ENCODE peak calls at places on chromosomes 11 and 22, in nine cellular contexts. One of them, this sample, is unnamed.

GRCh38 chr22:44422742-44423370 is 75.2 kb downstream of the RTL6 start:
- DNase-seq in Caco-2: no peak
- DNase-seq in AG04449: no peak
- DNase-seq in tibial artery: peak
- DNase-seq in cardiac fibroblast: no peak
- DNase-seq in upper lobe of right lung: peak
- DNase-seq in HFF-Myc: no peak
- DNase-seq in coronary artery: no peak
- DNase-seq in lower leg skin: peak
- DNase-seq in this sample: no peak

GRCh38 chr11:65854161-65854592 is 3.8 kb downstream of the CFL1 start:
- DNase-seq in Caco-2: peak
- DNase-seq in upper lobe of right lung: peak
- DNase-seq in AG04449: no peak
- DNase-seq in HFF-Myc: no peak
- DNase-seq in tibial artery: peak
- DNase-seq in cardiac fibroblast: no peak
- DNase-seq in lower leg skin: no peak
- DNase-seq in coronary artery: no peak
- DNase-seq in this sample: no peak

GRCh38 chr11:78840623-78841022 is 266.0 kb upstream of the NARS2 start:
- DNase-seq in AG04449: no peak
- DNase-seq in upper lobe of right lung: no peak
- DNase-seq in cardiac fibroblast: peak
- DNase-seq in coronary artery: no peak
- DNase-seq in lower leg skin: peak
- DNase-seq in Caco-2: no peak
- DNase-seq in HFF-Myc: no peak
- DNase-seq in tibial artery: no peak
- DNase-seq in this sample: peak

GRCh38 chr22:49780281-49780991 is 47.2 kb downstream of the BRD1 start:
- DNase-seq in upper lobe of right lung: no peak
- DNase-seq in Caco-2: no peak
- DNase-seq in coronary artery: no peak
- DNase-seq in AG04449: no peak
- DNase-seq in lower leg skin: no peak
- DNase-seq in tibial artery: no peak
- DNase-seq in HFF-Myc: no peak
- DNase-seq in cardiac fibroblast: peak
- DNase-seq in this sample: no peak

GRCh38 chr11:115784796-115785521 is 280.7 kb upstream of the CADM1 start:
- DNase-seq in HFF-Myc: no peak
- DNase-seq in Caco-2: no peak
- DNase-seq in lower leg skin: no peak
- DNase-seq in upper lobe of right lung: no peak
- DNase-seq in tibial artery: no peak
- DNase-seq in cardiac fibroblast: no peak
- DNase-seq in coronary artery: no peak
- DNase-seq in AG04449: no peak
- DNase-seq in this sample: no peak

GRCh38 chr11:130999992-131000770 is 83.9 kb upstream of the SNX19 start:
- DNase-seq in Caco-2: peak
- DNase-seq in coronary artery: no peak
- DNase-seq in cardiac fibroblast: peak
- DNase-seq in tibial artery: no peak
- DNase-seq in AG04449: peak
- DNase-seq in HFF-Myc: peak
- DNase-seq in upper lobe of right lung: no peak
- DNase-seq in lower leg skin: no peak
- DNase-seq in this sample: peak

GRCh38 chr11:1863352-1864215 is 10.7 kb downstream of the LSP1 start:
- DNase-seq in upper lobe of right lung: peak
- DNase-seq in HFF-Myc: peak
- DNase-seq in AG04449: peak
- DNase-seq in Caco-2: no peak
- DNase-seq in coronary artery: peak
- DNase-seq in cardiac fibroblast: peak
- DNase-seq in lower leg skin: peak
- DNase-seq in tibial artery: peak
- DNase-seq in this sample: peak

GRCh38 chr11:37105456-37105855 is 507.4 kb upstream of the RAG2 start:
- DNase-seq in cardiac fibroblast: no peak
- DNase-seq in Caco-2: no peak
- DNase-seq in coronary artery: no peak
- DNase-seq in tibial artery: no peak
- DNase-seq in upper lobe of right lung: no peak
- DNase-seq in HFF-Myc: no peak
- DNase-seq in lower leg skin: no peak
- DNase-seq in AG04449: no peak
- DNase-seq in this sample: no peak

GRCh38 chr11:100095809-100096208 is 591.3 kb upstream of the ARHGAP42 start:
- DNase-seq in cardiac fibroblast: no peak
- DNase-seq in lower leg skin: no peak
- DNase-seq in Caco-2: no peak
- DNase-seq in HFF-Myc: no peak
- DNase-seq in AG04449: no peak
- DNase-seq in upper lobe of right lung: no peak
- DNase-seq in tibial artery: no peak
- DNase-seq in coronary artery: no peak
- DNase-seq in this sample: no peak

GRCh38 chr22:20407829-20408228 is 13.9 kb downstream of the ZNF74 start:
- DNase-seq in upper lobe of right lung: peak
- DNase-seq in coronary artery: peak
- DNase-seq in lower leg skin: peak
- DNase-seq in tibial artery: peak
- DNase-seq in HFF-Myc: no peak
- DNase-seq in AG04449: no peak
- DNase-seq in cardiac fibroblast: no peak
- DNase-seq in Caco-2: no peak
- DNase-seq in this sample: no peak

GRCh38 chr11:60169264-60169915 is 13.5 kb downstream of the MS4A6A start:
- DNase-seq in AG04449: no peak
- DNase-seq in lower leg skin: no peak
- DNase-seq in upper lobe of right lung: no peak
- DNase-seq in coronary artery: no peak
- DNase-seq in Caco-2: peak
- DNase-seq in HFF-Myc: no peak
- DNase-seq in cardiac fibroblast: peak
- DNase-seq in tibial artery: no peak
- DNase-seq in this sample: no peak

GRCh38 chr11:87421422-87421821 is 383.7 kb downstream of the TMEM135 start:
- DNase-seq in lower leg skin: no peak
- DNase-seq in HFF-Myc: peak
- DNase-seq in upper lobe of right lung: no peak
- DNase-seq in Caco-2: peak
- DNase-seq in coronary artery: no peak
- DNase-seq in AG04449: no peak
- DNase-seq in tibial artery: no peak
- DNase-seq in cardiac fibroblast: peak
- DNase-seq in this sample: peak

GRCh38 chr22:43094085-43094484 is 4.9 kb upstream of the TTLL1 start:
- DNase-seq in Caco-2: no peak
- DNase-seq in AG04449: no peak
- DNase-seq in cardiac fibroblast: no peak
- DNase-seq in lower leg skin: no peak
- DNase-seq in HFF-Myc: no peak
- DNase-seq in upper lobe of right lung: peak
- DNase-seq in tibial artery: no peak
- DNase-seq in coronary artery: no peak
- DNase-seq in this sample: no peak
- TF ChIP-seq CTCF in Caco-2: no peak
- TF ChIP-seq CTCF in AG04449: no peak
- TF ChIP-seq CTCF in cardiac fibroblast: no peak
- TF ChIP-seq CTCF in lower leg skin: no peak
- TF ChIP-seq CTCF in HFF-Myc: no peak
- TF ChIP-seq CTCF in upper lobe of right lung: no peak
- TF ChIP-seq CTCF in tibial artery: no peak
- TF ChIP-seq CTCF in coronary artery: no peak
- TF ChIP-seq CTCF in this sample: no peak

GRCh38 chr22:38720350-38720749 is 14.6 kb downstream of the GTPBP1 start:
- DNase-seq in cardiac fibroblast: no peak
- DNase-seq in upper lobe of right lung: no peak
- DNase-seq in lower leg skin: no peak
- DNase-seq in HFF-Myc: no peak
- DNase-seq in AG04449: no peak
- DNase-seq in tibial artery: no peak
- DNase-seq in coronary artery: no peak
- DNase-seq in Caco-2: no peak
- DNase-seq in this sample: no peak

GRCh38 chr22:38717244-38717643 is 11.5 kb downstream of the GTPBP1 start:
- DNase-seq in tibial artery: no peak
- DNase-seq in AG04449: no peak
- DNase-seq in Caco-2: no peak
- DNase-seq in coronary artery: no peak
- DNase-seq in upper lobe of right lung: no peak
- DNase-seq in lower leg skin: no peak
- DNase-seq in HFF-Myc: no peak
- DNase-seq in cardiac fibroblast: no peak
- DNase-seq in this sample: no peak

GRCh38 chr22:38716827-38717226 is 11.1 kb downstream of the GTPBP1 start:
- DNase-seq in tibial artery: no peak
- DNase-seq in lower leg skin: no peak
- DNase-seq in HFF-Myc: no peak
- DNase-seq in coronary artery: no peak
- DNase-seq in upper lobe of right lung: no peak
- DNase-seq in cardiac fibroblast: no peak
- DNase-seq in Caco-2: no peak
- DNase-seq in AG04449: no peak
- DNase-seq in this sample: no peak

GRCh38 chr22:38719196-38719595 is 13.5 kb downstream of the GTPBP1 start:
- DNase-seq in upper lobe of right lung: no peak
- DNase-seq in HFF-Myc: no peak
- DNase-seq in tibial artery: no peak
- DNase-seq in lower leg skin: no peak
- DNase-seq in Caco-2: no peak
- DNase-seq in cardiac fibroblast: no peak
- DNase-seq in AG04449: no peak
- DNase-seq in coronary artery: no peak
- DNase-seq in this sample: no peak

DNA sequence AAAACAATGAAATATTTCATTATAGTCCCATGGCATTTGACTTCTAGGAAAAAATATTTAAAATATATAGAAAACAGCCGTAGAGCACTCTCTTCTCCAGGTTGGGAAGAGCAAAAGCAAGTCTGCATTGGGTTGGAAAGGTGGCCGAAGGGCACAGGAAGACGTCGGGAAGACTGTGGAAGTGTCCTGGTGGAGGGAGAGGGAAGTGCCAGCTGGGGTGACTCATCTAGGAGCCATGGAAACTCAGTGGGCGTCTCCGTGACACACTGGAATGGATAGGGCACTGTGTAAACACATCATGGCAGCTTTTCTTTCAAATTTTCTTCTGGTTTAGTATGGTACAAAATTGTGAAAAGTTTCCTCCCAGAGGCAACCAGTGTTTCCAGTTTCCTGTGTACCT is 12.7 kb downstream of the GTPBP1 start:
- DNase-seq in cardiac fibroblast: peak
- DNase-seq in HFF-Myc: peak
- DNase-seq in upper lobe of right lung: peak
- DNase-seq in lower leg skin: no peak
- DNase-seq in AG04449: no peak
- DNase-seq in coronary artery: no peak
- DNase-seq in Caco-2: peak
- DNase-seq in tibial artery: peak
- DNase-seq in this sample: peak
- TF ChIP-seq CTCF in cardiac fibroblast: peak
- TF ChIP-seq CTCF in HFF-Myc: peak
- TF ChIP-seq CTCF in upper lobe of right lung: peak
- TF ChIP-seq CTCF in lower leg skin: peak
- TF ChIP-seq CTCF in AG04449: peak
- TF ChIP-seq CTCF in coronary artery: peak
- TF ChIP-seq CTCF in Caco-2: peak
- TF ChIP-seq CTCF in tibial artery: peak
- TF ChIP-seq CTCF in this sample: peak

DNA sequence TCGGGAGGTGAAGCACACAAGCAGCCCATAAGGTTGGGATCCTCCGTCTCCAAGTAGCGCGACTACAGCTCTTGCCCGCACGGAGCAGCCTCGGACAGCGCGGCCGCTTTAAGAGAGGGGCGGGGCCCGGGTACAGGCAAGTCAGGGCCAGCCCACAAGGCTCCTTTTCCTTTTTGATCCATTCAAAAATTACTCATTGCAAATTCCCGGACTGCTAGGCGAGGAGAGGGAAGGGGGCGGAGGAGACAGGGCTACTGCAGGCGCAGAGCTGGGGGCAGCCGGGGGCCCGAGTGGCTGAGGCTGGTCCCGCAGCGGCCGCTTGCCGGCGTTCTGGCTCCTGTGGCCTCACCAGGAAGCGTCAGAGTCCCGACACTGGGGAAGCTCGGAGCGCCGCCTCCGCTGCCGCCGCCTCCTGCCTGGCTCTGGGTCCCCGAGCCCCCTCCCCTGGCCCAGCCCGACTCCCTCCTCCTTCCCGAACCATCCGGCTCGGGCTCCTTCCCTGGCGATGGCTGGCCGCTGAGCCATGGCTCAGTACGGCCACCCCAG is at the start of gene UBASH3B:
- DNase-seq in tibial artery: peak
- DNase-seq in cardiac fibroblast: peak
- DNase-seq in Caco-2: peak
- DNase-seq in AG04449: no peak
- DNase-seq in lower leg skin: peak
- DNase-seq in coronary artery: peak
- DNase-seq in HFF-Myc: peak
- DNase-seq in upper lobe of right lung: peak
- DNase-seq in this sample: peak
- TF ChIP-seq CTCF in tibial artery: no peak
- TF ChIP-seq CTCF in cardiac fibroblast: no peak
- TF ChIP-seq CTCF in Caco-2: no peak
- TF ChIP-seq CTCF in AG04449: no peak
- TF ChIP-seq CTCF in lower leg skin: no peak
- TF ChIP-seq CTCF in coronary artery: no peak
- TF ChIP-seq CTCF in HFF-Myc: no peak
- TF ChIP-seq CTCF in upper lobe of right lung: peak
- TF ChIP-seq CTCF in this sample: no peak

GRCh38 chr11:121870202-121871045 is 245.6 kb downstream of the BLID start:
- DNase-seq in Caco-2: no peak
- DNase-seq in coronary artery: no peak
- DNase-seq in lower leg skin: no peak
- DNase-seq in cardiac fibroblast: peak
- DNase-seq in AG04449: no peak
- DNase-seq in upper lobe of right lung: no peak
- DNase-seq in tibial artery: no peak
- DNase-seq in HFF-Myc: no peak
- DNase-seq in this sample: no peak

GRCh38 chr11:121863126-121863525 is 252.9 kb downstream of the BLID start:
- DNase-seq in lower leg skin: no peak
- DNase-seq in tibial artery: no peak
- DNase-seq in Caco-2: no peak
- DNase-seq in coronary artery: no peak
- DNase-seq in HFF-Myc: no peak
- DNase-seq in cardiac fibroblast: no peak
- DNase-seq in upper lobe of right lung: no peak
- DNase-seq in AG04449: no peak
- DNase-seq in this sample: no peak

GRCh38 chr11:121869478-121869877 is 246.5 kb downstream of the BLID start:
- DNase-seq in coronary artery: no peak
- DNase-seq in AG04449: no peak
- DNase-seq in cardiac fibroblast: no peak
- DNase-seq in Caco-2: no peak
- DNase-seq in upper lobe of right lung: no peak
- DNase-seq in tibial artery: no peak
- DNase-seq in lower leg skin: no peak
- DNase-seq in HFF-Myc: no peak
- DNase-seq in this sample: no peak

GRCh38 chr11:121866822-121867221 is 249.2 kb downstream of the BLID start:
- DNase-seq in lower leg skin: no peak
- DNase-seq in AG04449: no peak
- DNase-seq in tibial artery: no peak
- DNase-seq in HFF-Myc: no peak
- DNase-seq in cardiac fibroblast: no peak
- DNase-seq in upper lobe of right lung: no peak
- DNase-seq in Caco-2: no peak
- DNase-seq in coronary artery: no peak
- DNase-seq in this sample: no peak

GRCh38 chr11:121864660-121865059 is 251.4 kb downstream of the BLID start:
- DNase-seq in tibial artery: no peak
- DNase-seq in lower leg skin: no peak
- DNase-seq in coronary artery: no peak
- DNase-seq in upper lobe of right lung: no peak
- DNase-seq in cardiac fibroblast: no peak
- DNase-seq in HFF-Myc: no peak
- DNase-seq in Caco-2: no peak
- DNase-seq in AG04449: no peak
- DNase-seq in this sample: no peak
- TF ChIP-seq CTCF in tibial artery: no peak
- TF ChIP-seq CTCF in lower leg skin: no peak
- TF ChIP-seq CTCF in coronary artery: no peak
- TF ChIP-seq CTCF in upper lobe of right lung: no peak
- TF ChIP-seq CTCF in cardiac fibroblast: peak
- TF ChIP-seq CTCF in HFF-Myc: no peak
- TF ChIP-seq CTCF in Caco-2: no peak
- TF ChIP-seq CTCF in AG04449: no peak
- TF ChIP-seq CTCF in this sample: peak